ENCODE peak calls at places on chromosome 16, in nine cellular contexts. V is AG10803; O is AG04450; B is CD8-positive, alpha-beta T cell; P is nephron progenitor cell; X is progenitor cell of endocrine pancreas; U is GM10248; D is lower lobe of right lung; I is spleen. L is an unnamed sample.
A peak's percentile ranks its signal among the peaks of the same experiment; 100 is the strongest.

GRCh38 chr16:8552487-8553221 is 37.7 kb downstream of the TMEM114 start:
- DNase-seq in V (no peak), O (no peak), B (no peak), P (no peak), X (no peak), U (no peak), D (no peak), I (no peak), L (no peak)

GRCh38 chr16:10922328-10923145 is 19.7 kb downstream of the DEXI start:
- DNase-seq in V (peak; percentile 64), O (no peak), B (no peak), P (no peak), X (no peak), U (no peak), D (peak; percentile 87), I (peak; percentile 85), L (no peak)

GRCh38 chr16:73382921-73383594 is 335.1 kb upstream of the ZFHX3 start:
- DNase-seq in V (no peak), O (no peak), B (no peak), P (peak; percentile 13), X (no peak), U (no peak), D (no peak), I (no peak), L (no peak)

GRCh38 chr16:69481901-69482341 is 57.5 kb downstream of the CYB5B start:
- DNase-seq in V (peak; percentile 89), O (no peak), B (no peak), P (no peak), X (no peak), U (no peak), D (peak; percentile 89), I (peak; percentile 85), L (no peak)

GRCh38 chr16:50302472-50303005 is 36.2 kb downstream of the ADCY7 start:
- DNase-seq in V (no peak), O (no peak), B (no peak), P (no peak), X (no peak), U (no peak), D (no peak), I (no peak), L (no peak)

GRCh38 chr16:19912445-19913305 is 28.0 kb upstream of the GPRC5B start:
- DNase-seq in V (peak; percentile 24), O (no peak), B (no peak), P (no peak), X (no peak), U (no peak), D (no peak), I (no peak), L (no peak)

GRCh38 chr16:1743376-1744337 is 27.7 kb downstream of the NME3 start:
- DNase-seq in V (no peak), O (no peak), B (no peak), P (no peak), X (no peak), U (no peak), D (no peak), I (no peak), L (no peak)

GRCh38 chr16:86200722-86201121 is 301.8 kb downstream of the IRF8 start:
- DNase-seq in V (no peak), O (no peak), B (no peak), P (no peak), X (no peak), U (no peak), D (no peak), I (no peak), L (no peak)

GRCh38 chr16:88951501-88951900 is 25.5 kb downstream of the CBFA2T3 start:
- DNase-seq in V (no peak), O (no peak), B (no peak), P (no peak), X (no peak), U (no peak), D (no peak), I (peak; percentile 56), L (no peak)

GRCh38 chr16:5042574-5043171 is 8.9 kb upstream of the NAGPA start:
- DNase-seq in V (no peak), O (no peak), B (no peak), P (no peak), X (no peak), U (no peak), D (no peak), I (no peak), L (no peak)

GRCh38 chr16:19704321-19705130 is 13.5 kb downstream of the KNOP1 start:
- DNase-seq in V (peak; percentile 66), O (peak; percentile 52), B (no peak), P (no peak), X (no peak), U (no peak), D (no peak), I (peak; percentile 9), L (no peak)

GRCh38 chr16:49552273-49552928 is 178.8 kb downstream of the C16orf78 start:
- DNase-seq in V (no peak), O (no peak), B (no peak), P (no peak), X (no peak), U (no peak), D (no peak), I (peak; percentile 23), L (no peak)

GRCh38 chr16:14362774-14363371 is 267.2 kb downstream of the PARN start:
- DNase-seq in V (peak; percentile 64), O (no peak), B (no peak), P (no peak), X (no peak), U (no peak), D (no peak), I (no peak), L (no peak)

GRCh38 chr16:15781650-15782049 is 75.2 kb downstream of the MYH11 start:
- DNase-seq in V (no peak), O (no peak), B (no peak), P (no peak), X (no peak), U (no peak), D (no peak), I (peak; percentile 1), L (no peak)

GRCh38 chr16:49183911-49184310 is 97.7 kb downstream of the CBLN1 start:
- DNase-seq in V (no peak), O (no peak), B (no peak), P (peak; percentile 60), X (peak; percentile 16), U (peak; percentile 23), D (no peak), I (no peak), L (no peak)

GRCh38 chr16:13781579-13782338 is 138.2 kb upstream of the ERCC4 start:
- DNase-seq in V (no peak), O (no peak), B (no peak), P (no peak), X (no peak), U (no peak), D (no peak), I (no peak), L (no peak)

GRCh38 chr16:17944345-17944744 is 392.2 kb downstream of the NPIPA8 start:
- DNase-seq in V (peak; percentile 2), O (no peak), B (no peak), P (no peak), X (no peak), U (no peak), D (no peak), I (no peak), L (no peak)

GRCh38 chr16:65754799-65755691 is 611.4 kb upstream of the CDH5 start:
- DNase-seq in V (peak; percentile 87), O (peak; percentile 26), B (no peak), P (no peak), X (no peak), U (no peak), D (no peak), I (no peak), L (no peak)

GRCh38 chr16:57203451-57203850 is 17.3 kb downstream of the RSPRY1 start:
- DNase-seq in V (peak; percentile 62), O (no peak), B (no peak), P (no peak), X (no peak), U (no peak), D (no peak), I (no peak), L (no peak)

GRCh38 chr16:57202095-57202886 is 16.2 kb downstream of the RSPRY1 start:
- DNase-seq in V (no peak), O (no peak), B (no peak), P (no peak), X (no peak), U (no peak), D (no peak), I (no peak), L (no peak)

GRCh38 chr16:57208926-57209325 is 22.8 kb downstream of the RSPRY1 start:
- DNase-seq in V (no peak), O (no peak), B (no peak), P (no peak), X (no peak), U (no peak), D (no peak), I (no peak), L (no peak)

GRCh38 chr16:57209780-57210179 is 23.7 kb downstream of the RSPRY1 start:
- DNase-seq in V (no peak), O (no peak), B (no peak), P (no peak), X (no peak), U (no peak), D (no peak), I (no peak), L (no peak)

DNA sequence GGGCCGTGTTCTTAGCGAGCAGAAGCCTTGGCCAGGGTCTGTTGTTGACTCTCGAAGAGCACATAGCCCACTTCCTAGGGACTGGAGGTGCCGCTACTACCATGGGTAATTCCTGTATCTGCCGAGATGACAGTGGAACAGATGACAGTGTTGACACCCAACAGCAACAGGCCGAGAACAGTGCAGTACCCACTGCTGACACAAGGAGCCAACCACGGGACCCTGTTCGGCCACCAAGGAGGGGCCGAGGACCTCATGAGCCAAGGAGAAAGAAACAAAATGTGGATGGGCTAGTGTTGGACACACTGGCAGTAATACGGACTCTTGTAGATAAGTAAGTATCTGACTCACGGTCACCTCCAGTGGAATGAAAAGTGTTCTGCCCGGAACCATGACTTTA is 18.5 kb downstream of the RSPRY1 start:
- DNase-seq in V (no peak), O (no peak), B (no peak), P (no peak), X (no peak), U (no peak), D (no peak), I (no peak), L (no peak)
- TF ChIP-seq CTCF in V (no peak), O (peak; percentile 7), B (no peak), P (no peak), X (peak; percentile 30), U (no peak), D (no peak), I (no peak), L (no peak)

GRCh38 chr16:71367243-71367976 is 8.9 kb downstream of the CALB2 start:
- DNase-seq in V (peak; percentile 35), O (no peak), B (peak; percentile 15), P (peak; percentile 80), X (peak; percentile 40), U (peak; percentile 62), D (peak; percentile 59), I (no peak), L (peak; percentile 65)
- TF ChIP-seq CTCF in V (peak; percentile 64), O (peak; percentile 53), B (peak; percentile 14), P (peak; percentile 66), X (peak; percentile 71), U (peak; percentile 71), D (peak; percentile 36), I (peak; percentile 23), L (peak; percentile 73)

GRCh38 chr16:549544-550263 is 10.5 kb upstream of the PRR35 start:
- DNase-seq in V (no peak), O (no peak), B (no peak), P (no peak), X (no peak), U (no peak), D (no peak), I (no peak), L (no peak)
- TF ChIP-seq CTCF in V (no peak), O (no peak), B (no peak), P (no peak), X (peak; percentile 8), U (no peak), D (no peak), I (no peak), L (no peak)

GRCh38 chr16:3158498-3159314 is 23.9 kb downstream of the ZNF213 start:
- DNase-seq in V (peak; percentile 84), O (no peak), B (peak; percentile 94), P (peak; percentile 84), X (peak; percentile 58), U (peak; percentile 94), D (peak; percentile 92), I (peak; percentile 95), L (peak; percentile 92)
- TF ChIP-seq CTCF in V (no peak), O (peak; percentile 4), B (no peak), P (no peak), X (no peak), U (no peak), D (no peak), I (no peak), L (no peak)

L was measured in GM20000.